ENCODE peak calls at places on chromosomes 6 and 20, in ten cellular contexts. One of them, this sample, is unnamed. For H3K9me3, the result is how much of the 10 kb centered on the place peaks cover.

GRCh38 chr6:134161036-134161435 is 108.6 kb upstream of the SLC2A12 start:
- DNase-seq in HCT116: no peak
- DNase-seq in H9: no peak
- DNase-seq in fibroblast of lung: no peak
- DNase-seq in PC-3: peak
- DNase-seq in GM23248: peak
- DNase-seq in neural progenitor cell: no peak
- DNase-seq in IMR-90: peak
- DNase-seq in HepG2: no peak
- DNase-seq in colonic mucosa: no peak
- DNase-seq in this sample: no peak

GRCh38 chr20:62818592-62819493 is 2.0 kb downstream of the COL9A3 start:
- DNase-seq in fibroblast of lung: peak
- DNase-seq in IMR-90: peak
- DNase-seq in HCT116: no peak
- DNase-seq in PC-3: no peak
- DNase-seq in colonic mucosa: peak
- DNase-seq in neural progenitor cell: no peak
- DNase-seq in GM23248: peak
- DNase-seq in HepG2: peak
- DNase-seq in H9: no peak
- DNase-seq in this sample: no peak

GRCh38 chr6:38146021-38146657 is 326.6 kb downstream of the ZFAND3 start:
- DNase-seq in neural progenitor cell: no peak
- DNase-seq in PC-3: no peak
- DNase-seq in IMR-90: peak
- DNase-seq in colonic mucosa: no peak
- DNase-seq in GM23248: peak
- DNase-seq in fibroblast of lung: no peak
- DNase-seq in H9: no peak
- DNase-seq in HCT116: no peak
- DNase-seq in HepG2: no peak
- DNase-seq in this sample: no peak

GRCh38 chr6:36373368-36374009 is 14.0 kb downstream of the ETV7 start:
- DNase-seq in PC-3: no peak
- DNase-seq in IMR-90: no peak
- DNase-seq in neural progenitor cell: no peak
- DNase-seq in GM23248: peak
- DNase-seq in colonic mucosa: no peak
- DNase-seq in HepG2: no peak
- DNase-seq in fibroblast of lung: no peak
- DNase-seq in H9: no peak
- DNase-seq in HCT116: no peak
- DNase-seq in this sample: no peak

GRCh38 chr20:16096756-16097326 is 476.4 kb downstream of the KIF16B start:
- DNase-seq in H9: no peak
- DNase-seq in PC-3: no peak
- DNase-seq in IMR-90: no peak
- DNase-seq in colonic mucosa: no peak
- DNase-seq in fibroblast of lung: no peak
- DNase-seq in HepG2: no peak
- DNase-seq in GM23248: no peak
- DNase-seq in neural progenitor cell: no peak
- DNase-seq in HCT116: no peak
- DNase-seq in this sample: no peak

GRCh38 chr20:59777321-59777705 is 156.1 kb downstream of the SYCP2 start:
- DNase-seq in PC-3: no peak
- DNase-seq in HCT116: no peak
- DNase-seq in HepG2: no peak
- DNase-seq in colonic mucosa: peak
- DNase-seq in neural progenitor cell: no peak
- DNase-seq in H9: peak
- DNase-seq in IMR-90: no peak
- DNase-seq in GM23248: no peak
- DNase-seq in fibroblast of lung: no peak
- DNase-seq in this sample: no peak

GRCh38 chr20:64065973-64066341 is 3.0 kb downstream of the TCEA2 start:
- DNase-seq in IMR-90: peak
- DNase-seq in PC-3: peak
- DNase-seq in H9: peak
- DNase-seq in fibroblast of lung: peak
- DNase-seq in neural progenitor cell: no peak
- DNase-seq in HCT116: peak
- DNase-seq in HepG2: no peak
- DNase-seq in GM23248: peak
- DNase-seq in colonic mucosa: no peak
- DNase-seq in this sample: no peak

GRCh38 chr20:22556565-22557056 is 27.8 kb downstream of the FOXA2 start:
- DNase-seq in colonic mucosa: no peak
- DNase-seq in fibroblast of lung: no peak
- DNase-seq in H9: no peak
- DNase-seq in HepG2: no peak
- DNase-seq in IMR-90: no peak
- DNase-seq in GM23248: no peak
- DNase-seq in PC-3: no peak
- DNase-seq in neural progenitor cell: no peak
- DNase-seq in HCT116: no peak
- DNase-seq in this sample: no peak

GRCh38 chr6:1903780-1904493 is 294.2 kb downstream of the FOXC1 start:
- DNase-seq in colonic mucosa: no peak
- DNase-seq in fibroblast of lung: no peak
- DNase-seq in H9: no peak
- DNase-seq in PC-3: no peak
- DNase-seq in neural progenitor cell: peak
- DNase-seq in HepG2: no peak
- DNase-seq in HCT116: no peak
- DNase-seq in IMR-90: no peak
- DNase-seq in GM23248: no peak
- DNase-seq in this sample: no peak

GRCh38 chr6:145561095-145561820 is 174.1 kb downstream of the EPM2A start:
- DNase-seq in GM23248: no peak
- DNase-seq in HCT116: peak
- DNase-seq in HepG2: no peak
- DNase-seq in neural progenitor cell: no peak
- DNase-seq in PC-3: peak
- DNase-seq in H9: no peak
- DNase-seq in colonic mucosa: no peak
- DNase-seq in IMR-90: no peak
- DNase-seq in fibroblast of lung: no peak
- DNase-seq in this sample: no peak

GRCh38 chr6:151773382-151773781 is 34.1 kb upstream of the ESR1 start:
- DNase-seq in PC-3: peak
- DNase-seq in HepG2: peak
- DNase-seq in GM23248: no peak
- DNase-seq in fibroblast of lung: no peak
- DNase-seq in neural progenitor cell: no peak
- DNase-seq in IMR-90: no peak
- DNase-seq in colonic mucosa: no peak
- DNase-seq in HCT116: no peak
- DNase-seq in H9: no peak
- DNase-seq in this sample: no peak

GRCh38 chr20:10731190-10731955 is 57.6 kb upstream of the JAG1 start:
- DNase-seq in IMR-90: peak
- DNase-seq in H9: no peak
- DNase-seq in neural progenitor cell: no peak
- DNase-seq in GM23248: peak
- DNase-seq in fibroblast of lung: peak
- DNase-seq in HCT116: no peak
- DNase-seq in PC-3: peak
- DNase-seq in colonic mucosa: no peak
- DNase-seq in HepG2: no peak
- DNase-seq in this sample: no peak

GRCh38 chr6:23533311-23533710 is 592.7 kb upstream of the NRSN1 start:
- DNase-seq in PC-3: peak
- DNase-seq in HepG2: no peak
- DNase-seq in H9: no peak
- DNase-seq in GM23248: no peak
- DNase-seq in neural progenitor cell: no peak
- DNase-seq in fibroblast of lung: no peak
- DNase-seq in HCT116: no peak
- DNase-seq in IMR-90: no peak
- DNase-seq in colonic mucosa: no peak
- DNase-seq in this sample: no peak

DNA sequence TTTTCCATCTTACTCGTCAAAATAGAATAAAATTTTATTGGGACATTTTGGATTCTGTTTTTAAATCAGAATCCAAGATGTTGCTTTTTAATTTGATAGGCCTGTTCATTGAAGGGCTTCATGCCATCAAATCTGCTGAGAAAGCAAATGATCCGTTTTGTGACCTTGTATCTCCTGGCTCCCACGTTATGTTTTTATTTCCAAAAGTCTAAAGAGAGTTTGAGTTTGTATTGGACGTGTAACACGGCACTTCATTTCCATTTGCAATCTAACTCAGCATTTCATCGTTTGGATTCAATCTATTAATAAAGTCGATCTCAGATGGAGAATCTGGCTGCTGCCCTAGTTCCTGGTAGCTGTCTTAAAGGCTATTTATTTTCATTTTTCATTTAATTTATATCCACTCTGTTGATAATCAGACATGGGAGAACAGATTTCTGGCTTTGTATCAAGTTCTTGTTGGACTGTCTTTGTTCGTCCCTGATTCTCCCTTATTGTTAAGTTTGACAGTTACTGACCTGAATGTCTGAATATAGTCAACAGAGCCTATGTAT is 17.0 kb downstream of the KIF25 start:
- DNase-seq in colonic mucosa: peak
- DNase-seq in PC-3: no peak
- DNase-seq in H9: no peak
- DNase-seq in GM23248: no peak
- DNase-seq in HepG2: no peak
- DNase-seq in neural progenitor cell: no peak
- DNase-seq in fibroblast of lung: no peak
- DNase-seq in IMR-90: no peak
- DNase-seq in HCT116: no peak
- DNase-seq in this sample: no peak
- H3K9me3 ChIP-seq in colonic mucosa: under half
- H3K9me3 ChIP-seq in PC-3: under half
- H3K9me3 ChIP-seq in H9: under half
- H3K9me3 ChIP-seq in GM23248: under half
- H3K9me3 ChIP-seq in HepG2: under half
- H3K9me3 ChIP-seq in neural progenitor cell: under half
- H3K9me3 ChIP-seq in fibroblast of lung: under half
- H3K9me3 ChIP-seq in IMR-90: under half
- H3K9me3 ChIP-seq in HCT116: under half
- H3K9me3 ChIP-seq in this sample: under half

DNA sequence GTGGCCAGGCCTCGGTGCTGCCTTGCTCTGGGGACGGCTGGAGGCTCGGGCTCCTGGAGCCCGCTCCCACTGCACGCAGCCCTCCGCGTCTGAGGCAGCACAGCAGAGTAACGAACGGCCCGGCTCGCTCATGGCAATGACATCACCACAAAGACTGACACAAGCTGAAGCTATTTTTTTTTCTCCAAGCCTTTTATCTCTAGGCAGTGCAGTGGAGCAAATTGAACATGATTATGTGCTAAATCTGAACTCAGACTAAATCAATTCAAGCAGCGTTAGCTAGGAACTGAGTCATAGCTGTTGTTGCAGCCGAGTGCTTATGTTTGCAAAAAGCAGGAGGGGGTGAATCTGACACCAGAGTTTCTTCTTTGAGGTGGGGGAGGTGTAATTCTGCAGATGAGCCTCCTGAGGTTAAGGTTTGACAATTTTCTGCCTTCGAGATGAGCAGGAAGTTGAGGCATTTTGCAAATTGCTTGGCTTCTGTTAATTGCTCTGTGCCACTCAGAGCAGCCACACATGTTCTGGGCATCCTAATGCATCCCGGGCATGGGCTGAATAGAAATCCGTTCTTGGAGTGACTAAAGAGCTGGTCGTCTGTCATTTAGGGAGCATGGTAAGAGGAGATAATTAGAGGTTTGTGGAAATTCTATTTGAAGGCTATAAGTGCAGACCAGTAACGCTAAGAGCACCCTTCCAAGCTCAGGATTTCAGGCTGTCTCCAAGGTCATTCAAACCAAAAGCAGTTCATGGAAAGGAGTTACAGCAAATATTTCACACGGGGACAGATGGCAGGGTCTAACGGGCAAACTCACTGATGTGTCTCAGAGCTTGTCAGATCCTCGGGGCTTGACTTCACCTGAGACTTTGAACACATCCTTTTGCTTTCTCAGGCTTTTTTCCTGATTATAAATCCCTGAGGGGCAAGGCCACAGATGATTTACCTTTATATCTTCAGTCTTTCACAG is 155.1 kb upstream of the ENPP5 start:
- DNase-seq in colonic mucosa: no peak
- DNase-seq in HCT116: no peak
- DNase-seq in PC-3: peak
- DNase-seq in IMR-90: peak
- DNase-seq in neural progenitor cell: peak
- DNase-seq in H9: no peak
- DNase-seq in HepG2: no peak
- DNase-seq in GM23248: peak
- DNase-seq in fibroblast of lung: peak
- DNase-seq in this sample: no peak
- H3K9ac ChIP-seq in colonic mucosa: no peak
- H3K9ac ChIP-seq in HCT116: no peak
- H3K9ac ChIP-seq in PC-3: no peak
- H3K9ac ChIP-seq in IMR-90: no peak
- H3K9ac ChIP-seq in neural progenitor cell: no peak
- H3K9ac ChIP-seq in H9: no peak
- H3K9ac ChIP-seq in HepG2: no peak
- H3K9ac ChIP-seq in GM23248: no peak
- H3K9ac ChIP-seq in fibroblast of lung: peak
- H3K9ac ChIP-seq in this sample: no peak

GRCh38 chr6:17577059-17577458 is 23.0 kb upstream of the FAM8A1 start:
- DNase-seq in PC-3: no peak
- DNase-seq in HCT116: no peak
- DNase-seq in colonic mucosa: no peak
- DNase-seq in fibroblast of lung: no peak
- DNase-seq in neural progenitor cell: no peak
- DNase-seq in HepG2: no peak
- DNase-seq in H9: no peak
- DNase-seq in IMR-90: no peak
- DNase-seq in GM23248: no peak
- DNase-seq in this sample: no peak
- H3K9me3 ChIP-seq in PC-3: under half
- H3K9me3 ChIP-seq in HCT116: under half
- H3K9me3 ChIP-seq in colonic mucosa: under half
- H3K9me3 ChIP-seq in fibroblast of lung: under half
- H3K9me3 ChIP-seq in neural progenitor cell: under half
- H3K9me3 ChIP-seq in HepG2: under half
- H3K9me3 ChIP-seq in H9: under half
- H3K9me3 ChIP-seq in IMR-90: under half
- H3K9me3 ChIP-seq in GM23248: under half
- H3K9me3 ChIP-seq in this sample: under half

DNA sequence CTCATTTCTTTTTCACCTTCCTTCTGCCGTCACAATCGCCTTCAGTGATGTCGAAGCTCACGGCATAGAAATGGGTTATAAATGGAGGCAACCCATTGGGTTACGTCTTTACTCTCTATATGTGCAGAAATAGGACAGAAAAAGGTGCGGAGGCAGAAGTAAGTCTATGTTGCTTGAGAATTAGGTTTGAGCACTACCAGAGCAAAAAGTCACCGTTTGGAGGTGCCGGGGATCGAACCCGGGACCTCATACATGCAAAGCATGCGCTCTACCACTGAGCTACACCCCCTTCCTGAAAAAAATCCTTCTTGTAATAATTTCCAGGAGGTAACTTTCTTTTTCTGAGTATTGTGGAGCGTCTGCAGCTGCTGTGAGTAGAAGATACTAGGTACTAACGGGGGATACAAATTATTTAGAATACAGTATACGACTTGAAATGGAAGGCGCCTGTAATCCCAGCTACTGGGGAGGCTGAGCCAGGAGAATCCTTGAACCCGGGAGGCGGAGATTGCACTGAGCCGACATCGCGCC is 134.2 kb downstream of the TRIM27 start:
- DNase-seq in HepG2: peak
- DNase-seq in colonic mucosa: peak
- DNase-seq in GM23248: peak
- DNase-seq in HCT116: peak
- DNase-seq in fibroblast of lung: peak
- DNase-seq in H9: peak
- DNase-seq in PC-3: peak
- DNase-seq in IMR-90: peak
- DNase-seq in neural progenitor cell: peak
- DNase-seq in this sample: no peak
- H3K9ac ChIP-seq in HepG2: peak
- H3K9ac ChIP-seq in colonic mucosa: no peak
- H3K9ac ChIP-seq in GM23248: peak
- H3K9ac ChIP-seq in HCT116: peak
- H3K9ac ChIP-seq in fibroblast of lung: no peak
- H3K9ac ChIP-seq in H9: no peak
- H3K9ac ChIP-seq in PC-3: no peak
- H3K9ac ChIP-seq in IMR-90: no peak
- H3K9ac ChIP-seq in neural progenitor cell: no peak
- H3K9ac ChIP-seq in this sample: peak